ENCODE peak calls at places on chromosomes 11 and 22, in four cellular contexts. G, D, X and W are unnamed samples. For H3K4me1, the result is how much of the 10 kb centered on the place peaks cover.

GRCh38 chr22:43327039-43327438 is 16.1 kb downstream of the SCUBE1 start:
- DNase-seq in X (no peak), D (no peak), G (no peak), W (no peak)

GRCh38 chr11:86938900-86939880 is 16.0 kb downstream of the FZD4 start:
- DNase-seq in D (peak), G (no peak), X (peak), W (peak)

GRCh38 chr11:11427185-11427944 is 74.3 kb upstream of the CSNK2A3 start:
- DNase-seq in X (no peak), D (no peak), G (no peak), W (no peak)

GRCh38 chr22:20656902-20657836 is 116.7 kb upstream of the SERPIND1 start:
- DNase-seq in G (no peak), D (no peak), X (no peak), W (peak)

GRCh38 chr11:68044898-68045351 is 6.1 kb downstream of the TCIRG1 start:
- DNase-seq in G (no peak), D (no peak), X (no peak), W (no peak)

GRCh38 chr22:41976070-41976901 is 7.0 kb downstream of the SEPTIN3 start:
- DNase-seq in X (no peak), D (peak), G (no peak), W (no peak)

GRCh38 chr22:28934026-28934425 is 50.7 kb downstream of the ZNRF3 start:
- DNase-seq in G (no peak), X (no peak), D (no peak), W (no peak)

GRCh38 chr11:118227865-118228785 is 3.3 kb upstream of the JAML start:
- DNase-seq in G (no peak), X (no peak), D (peak), W (peak)

GRCh38 chr11:69385466-69385820 is 91.5 kb downstream of the MYEOV start:
- DNase-seq in G (no peak), D (no peak), X (no peak), W (no peak)

GRCh38 chr22:47384977-47385376 is 622.5 kb downstream of the TBC1D22A start:
- DNase-seq in D (no peak), G (no peak), X (no peak), W (no peak)

GRCh38 chr11:75541301-75541929 is 15.7 kb upstream of the GDPD5 start:
- DNase-seq in D (no peak), G (no peak), X (no peak), W (no peak)

GRCh38 chr11:66495401-66495844 is 15.0 kb upstream of the BBS1 start:
- DNase-seq in G (no peak), X (no peak), D (no peak), W (no peak)

GRCh38 chr11:69000831-69001245 is 12.2 kb downstream of the MRGPRF start:
- DNase-seq in X (peak), D (no peak), G (peak), W (no peak)

GRCh38 chr11:47995318-47995717 is 15.0 kb downstream of the PTPRJ start:
- DNase-seq in D (no peak), X (no peak), G (no peak), W (no peak)

GRCh38 chr11:43681543-43681942 is 1.0 kb downstream of the HSD17B12 start:
- DNase-seq in D (no peak), X (no peak), G (peak), W (no peak)

GRCh38 chr22:44307509-44308169 is 5.1 kb downstream of the SHISAL1 start:
- DNase-seq in G (peak), D (no peak), X (no peak), W (no peak)

GRCh38 chr22:44383652-44384562 is 71.2 kb upstream of the SHISAL1 start:
- DNase-seq in D (no peak), X (no peak), G (no peak), W (no peak)

GRCh38 chr11:73647459-73648100 is 1.2 kb downstream of the PLEKHB1 start:
- DNase-seq in X (peak), D (peak), G (peak), W (peak)

GRCh38 chr11:86692746-86693145 is 20.3 kb upstream of the ME3 start:
- DNase-seq in X (no peak), D (no peak), G (no peak), W (no peak)

GRCh38 chr11:128039140-128040021 is 548.0 kb downstream of the ETS1 start:
- DNase-seq in D (peak), G (peak), X (peak), W (no peak)

GRCh38 chr11:2515401-2516275 is 70.8 kb downstream of the KCNQ1 start:
- DNase-seq in X (no peak), D (no peak), G (no peak), W (no peak)

GRCh38 chr11:108561535-108561991 is 32.0 kb downstream of the EXPH5 start:
- DNase-seq in D (no peak), G (peak), X (no peak), W (no peak)

GRCh38 chr11:117444256-117445096 is 116.8 kb downstream of the CEP164 start:
- DNase-seq in D (no peak), X (no peak), G (no peak), W (no peak)

DNA sequence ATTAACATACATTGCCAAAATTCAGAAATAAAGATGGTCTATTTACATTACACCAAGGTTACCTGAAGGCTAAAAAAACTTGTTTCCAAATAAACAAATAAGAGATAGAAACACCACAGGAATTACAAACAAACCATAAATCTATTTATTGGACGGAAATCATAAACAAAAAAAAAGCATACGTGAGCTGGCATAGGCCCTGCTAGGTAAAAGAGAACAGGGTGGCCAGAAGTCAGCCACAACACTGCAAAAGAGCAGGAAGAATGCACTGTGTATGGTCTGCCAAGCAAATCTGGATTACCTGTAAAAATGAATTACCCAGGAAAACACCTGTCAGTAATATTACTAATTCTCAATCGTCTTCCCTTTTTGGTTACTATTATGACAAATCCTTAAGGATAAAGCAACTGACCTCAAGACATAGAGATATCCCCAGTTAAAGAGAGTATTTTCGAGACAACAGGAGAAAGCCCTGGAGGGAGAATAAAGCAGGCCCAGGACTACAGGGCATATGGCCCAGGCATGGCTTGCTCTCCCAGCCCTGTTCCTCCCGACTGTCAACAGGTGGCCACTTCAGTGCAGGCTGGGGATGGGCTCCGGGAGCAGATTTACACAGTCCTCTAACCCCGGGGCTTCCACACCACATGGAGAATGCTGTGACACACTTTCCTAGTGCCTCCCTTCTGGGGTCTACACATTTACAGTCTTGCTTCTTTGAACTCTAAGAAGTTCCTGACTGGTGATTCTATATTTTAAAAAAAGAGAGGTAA is 18.0 kb downstream of the PPP2R1B start:
- DNase-seq in G (no peak), X (no peak), D (no peak), W (no peak)
- H3K4me1 ChIP-seq in G (under half), X (under half), D (under half), W (under half)

GRCh38 chr22:46062971-46063631 is 86.1 kb upstream of the WNT7B start:
- DNase-seq in G (peak), X (peak), D (no peak), W (no peak)

GRCh38 chr22:46060292-46061123 is 83.5 kb upstream of the WNT7B start:
- DNase-seq in X (peak), G (peak), D (no peak), W (no peak)

GRCh38 chr22:46062232-46062615 is 85.3 kb upstream of the WNT7B start:
- DNase-seq in D (no peak), X (no peak), G (peak), W (no peak)

GRCh38 chr22:46061124-46061410 is 84.1 kb upstream of the WNT7B start:
- DNase-seq in D (no peak), G (no peak), X (no peak), W (no peak)

DNA sequence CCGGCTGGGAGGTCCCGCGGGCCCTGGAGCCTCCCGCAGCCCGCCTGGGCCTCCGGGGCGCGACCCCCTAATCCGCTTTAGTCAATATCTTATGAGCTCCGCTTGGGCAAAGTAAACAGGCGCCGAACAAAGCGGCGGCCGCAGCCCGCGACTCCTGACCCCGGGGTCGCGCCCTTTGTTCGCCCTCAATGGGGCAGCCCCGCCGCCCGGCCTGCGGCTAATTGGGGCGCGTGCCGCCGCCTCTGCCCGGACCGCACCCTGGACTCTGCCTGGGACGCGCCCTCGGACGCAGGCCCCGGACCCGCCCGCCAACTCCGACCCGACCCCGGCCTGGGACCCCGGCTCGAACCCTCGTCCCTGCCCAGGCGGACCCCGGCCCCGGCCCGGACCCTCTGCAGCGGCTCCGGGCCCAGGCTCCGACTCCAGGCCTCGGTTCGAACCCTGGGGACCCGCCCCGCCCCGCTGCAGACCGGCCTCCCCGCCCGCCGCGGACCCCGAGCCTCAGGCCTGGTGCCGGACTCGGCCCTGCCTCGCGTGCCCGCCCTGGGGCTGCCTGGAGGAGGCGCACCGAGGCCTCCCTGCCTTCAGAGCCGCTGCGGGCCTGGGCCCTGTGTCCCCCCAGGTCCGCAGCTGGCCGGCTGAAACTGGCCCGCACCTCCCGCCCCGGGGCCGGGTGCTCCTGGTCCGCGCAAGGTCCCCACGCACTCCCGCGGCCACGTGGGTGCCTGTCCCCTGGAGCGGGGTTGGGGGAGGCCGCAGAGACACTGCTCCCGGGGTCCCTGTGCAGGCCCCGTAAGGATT is 84.7 kb upstream of the WNT7B start:
- DNase-seq in G (no peak), X (peak), D (no peak), W (no peak)
- H3K4me1 ChIP-seq in G (under half), X (half or more), D (under half), W (under half)

DNA sequence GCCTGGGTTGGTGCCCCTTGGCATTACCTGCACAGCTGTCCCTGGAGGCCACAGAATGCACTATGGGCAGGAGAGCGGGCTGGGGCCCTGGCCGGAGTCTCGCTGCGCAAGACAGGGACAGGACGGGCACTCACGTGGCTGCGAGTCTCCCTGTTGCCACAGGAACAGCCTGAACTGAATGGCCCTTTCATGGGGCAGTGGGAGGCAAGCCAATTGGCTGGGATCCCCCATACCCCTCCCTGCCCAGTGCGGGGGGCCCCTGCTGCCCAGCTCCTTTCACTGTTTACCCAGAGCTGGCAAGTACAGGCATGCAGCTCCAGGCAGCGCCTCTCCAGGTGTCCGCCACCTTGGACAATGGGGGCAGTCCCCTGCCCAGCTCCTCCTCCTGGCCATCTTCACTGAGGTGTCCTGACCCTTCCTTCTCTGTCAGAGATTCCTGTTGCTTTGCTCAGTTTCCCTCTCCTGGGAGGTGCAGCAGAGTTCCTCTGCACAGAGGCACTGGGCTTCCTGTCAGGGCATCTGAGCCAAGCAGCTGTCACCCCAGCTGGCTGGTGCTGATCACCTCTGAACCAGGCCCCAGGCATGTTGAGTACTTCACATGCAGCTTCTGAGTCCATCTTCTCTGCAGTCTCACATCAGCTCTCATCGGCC is 5.2 kb downstream of the USP2 start:
- DNase-seq in G (no peak), D (no peak), X (peak), W (peak)
- H3K4me1 ChIP-seq in G (under half), D (under half), X (half or more), W (half or more)

GRCh38 chr11:111734383-111735261 is 31.6 kb downstream of the PPP2R1B start:
- DNase-seq in G (no peak), D (no peak), X (no peak), W (no peak)

GRCh38 chr11:111736621-111737055 is 29.6 kb downstream of the PPP2R1B start:
- DNase-seq in G (no peak), X (no peak), D (no peak), W (no peak)

GRCh38 chr11:111736191-111736590 is 30.0 kb downstream of the PPP2R1B start:
- DNase-seq in X (no peak), D (no peak), G (peak), W (no peak)

GRCh38 chr11:111733655-111734088 is 32.5 kb downstream of the PPP2R1B start:
- DNase-seq in G (no peak), X (no peak), D (no peak), W (no peak)

DNA sequence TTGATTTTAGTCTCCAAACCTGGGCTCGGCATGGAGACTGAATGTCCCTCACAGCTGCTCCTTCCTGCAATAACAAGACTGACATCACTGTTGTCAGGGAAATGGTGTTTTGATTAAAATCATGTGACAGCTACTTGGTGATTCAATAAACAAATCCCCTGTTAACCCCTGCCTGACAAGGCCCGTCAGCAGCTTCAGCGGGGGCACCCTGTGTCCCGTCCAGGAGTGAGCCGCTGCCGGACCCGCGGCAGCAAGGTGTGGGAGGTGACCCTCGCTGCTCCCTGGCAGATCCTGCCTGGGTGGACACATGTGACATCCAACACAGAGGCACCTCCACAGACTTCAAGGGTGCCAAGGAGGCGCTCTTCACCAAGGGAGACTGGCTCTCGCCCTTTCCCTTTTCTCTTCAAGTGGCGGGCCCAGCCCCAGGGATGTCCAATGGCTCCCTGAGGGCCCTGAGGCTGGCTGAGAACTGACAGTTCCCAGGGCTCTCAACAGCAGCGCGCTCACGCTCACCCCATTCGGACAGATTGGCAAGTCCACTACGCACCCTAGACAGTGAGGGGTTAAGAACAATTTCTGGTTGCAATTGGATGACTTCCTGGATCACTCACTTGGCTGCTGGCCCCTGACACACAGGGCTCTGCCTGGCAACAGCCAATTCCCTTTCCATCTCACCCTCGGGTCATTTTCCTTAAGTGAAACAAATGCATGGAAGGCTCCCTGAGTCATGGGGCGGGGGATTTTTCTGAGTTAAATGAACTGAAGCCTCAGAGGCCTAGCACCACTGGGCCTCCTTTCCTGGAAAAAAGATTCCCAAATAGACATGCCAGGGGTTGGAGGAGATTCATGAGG is 30.7 kb downstream of the PPP2R1B start:
- DNase-seq in X (peak), D (no peak), G (peak), W (no peak)
- H3K4me1 ChIP-seq in X (under half), D (under half), G (half or more), W (under half)

DNA sequence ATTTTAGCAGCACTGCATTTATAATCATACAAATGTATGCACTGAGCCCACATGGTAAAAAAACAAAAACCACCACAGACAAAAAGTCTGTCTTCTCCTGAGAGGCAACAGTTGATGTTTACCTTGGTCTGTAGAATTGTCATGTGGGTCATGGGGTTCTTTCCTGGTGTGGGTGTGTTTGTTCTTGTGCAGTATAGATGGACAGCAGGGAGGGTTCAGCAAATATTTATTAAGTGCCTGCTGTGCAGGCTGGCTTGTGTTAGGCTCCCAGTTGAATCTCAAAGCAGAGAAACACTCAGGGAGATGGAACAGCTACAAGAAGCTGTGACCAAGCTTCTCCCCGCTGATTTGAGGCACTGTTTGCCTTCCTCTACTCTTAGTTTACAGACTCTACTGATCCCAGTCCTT is 82.2 kb downstream of the PISD start:
- DNase-seq in X (no peak), G (no peak), D (no peak), W (no peak)
- H3K4me1 ChIP-seq in X (under half), G (under half), D (under half), W (under half)

GRCh38 chr22:23143119-23143518 is 1.3 kb upstream of the RSPH14 start:
- DNase-seq in G (no peak), X (no peak), D (no peak), W (no peak)
- H3K4me1 ChIP-seq in G (under half), X (under half), D (under half), W (half or more)

GRCh38 chr11:16898274-16898985 is 115.8 kb downstream of the PLEKHA7 start:
- DNase-seq in G (no peak), X (no peak), D (no peak), W (no peak)

GRCh38 chr11:16899708-16900107 is 114.5 kb downstream of the PLEKHA7 start:
- DNase-seq in X (no peak), D (no peak), G (no peak), W (no peak)

GRCh38 chr11:16902182-16902581 is 112.0 kb downstream of the PLEKHA7 start:
- DNase-seq in G (peak), D (no peak), X (peak), W (no peak)

GRCh38 chr11:16905375-16905774 is 108.8 kb downstream of the PLEKHA7 start:
- DNase-seq in D (no peak), X (no peak), G (no peak), W (no peak)

DNA sequence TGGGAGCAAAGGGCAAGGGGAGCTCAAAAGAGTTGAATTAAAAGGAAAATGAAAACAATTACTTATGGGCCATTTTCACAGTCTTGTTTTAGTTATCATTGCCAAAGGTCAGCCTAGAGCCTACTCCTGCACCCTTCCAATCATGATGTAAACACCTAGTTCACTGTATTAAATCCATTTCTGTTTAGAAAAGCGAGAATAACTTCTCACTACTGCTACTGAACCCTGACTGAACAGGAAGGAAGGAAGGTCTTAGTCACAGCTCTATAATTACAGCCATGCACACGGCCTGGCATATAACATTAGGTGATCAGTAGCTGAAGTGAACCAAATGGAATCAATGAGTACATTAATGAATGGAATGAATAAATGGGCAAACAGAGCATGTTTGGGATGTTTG is 111.2 kb downstream of the PLEKHA7 start:
- DNase-seq in D (no peak), G (no peak), X (peak), W (no peak)
- H3K4me1 ChIP-seq in D (under half), G (under half), X (under half), W (under half)

GRCh38 chr11:10325398-10326079 is 20.7 kb downstream of the ADM start:
- DNase-seq in X (no peak), G (peak), D (no peak), W (no peak)
- H3K4me1 ChIP-seq in X (under half), G (half or more), D (under half), W (under half)

GRCh38 chr11:120703358-120704152 is 192.0 kb downstream of the GRIK4 start:
- DNase-seq in X (no peak), G (no peak), D (no peak), W (peak)
- H3K4me1 ChIP-seq in X (under half), G (under half), D (under half), W (half or more)